ENCODE peak calls at places on chromosome 10, in seven cellular contexts. T is body of pancreas, Q is HFFc6, K is activated B cell treated with CpG ODN at 0.5 μM for 24 hours, G is psoas muscle, P is osteocyte, X is RWPE1. E is an unnamed sample.

GRCh38 chr10:1266033-1266802 is 210.0 kb downstream of the WDR37 start:
- DNase-seq in G (no peak), P (no peak), K (no peak), X (no peak), T (no peak), Q (no peak), E (no peak)

GRCh38 chr10:121926669-121927360 is 1.0 kb downstream of the ATE1 start:
- DNase-seq in Q (peak), K (no peak), X (peak), G (no peak), T (no peak), P (peak), E (no peak)

GRCh38 chr10:3784510-3785250 is at the start of gene KLF6:
- DNase-seq in G (peak), X (no peak), Q (no peak), P (peak), T (peak), K (no peak), E (no peak)

GRCh38 chr10:62594093-62594520 is 210.4 kb upstream of the ADO start:
- DNase-seq in T (peak), G (peak), K (peak), P (no peak), X (peak), Q (peak), E (peak)

GRCh38 chr10:95333997-95334792 is 43.4 kb upstream of the PDLIM1 start:
- DNase-seq in G (peak), P (no peak), X (peak), Q (peak), T (peak), K (no peak), E (no peak)

GRCh38 chr10:110610308-110610774 is 33.8 kb upstream of the RBM20 start:
- DNase-seq in X (peak), Q (peak), T (peak), K (no peak), P (no peak), G (no peak), E (peak)

GRCh38 chr10:124401633-124402032 is 17.1 kb downstream of the OAT start:
- DNase-seq in G (no peak), T (no peak), P (no peak), K (no peak), Q (no peak), X (no peak), E (no peak)

GRCh38 chr10:42691361-42692120 is 53.2 kb upstream of the ZNF33B start:
- DNase-seq in T (no peak), G (no peak), X (peak), K (no peak), Q (no peak), P (no peak), E (no peak)

GRCh38 chr10:68106656-68107055 is 2.6 kb upstream of the MYPN start:
- DNase-seq in X (no peak), T (no peak), G (no peak), Q (peak), P (no peak), K (no peak), E (no peak)

DNA sequence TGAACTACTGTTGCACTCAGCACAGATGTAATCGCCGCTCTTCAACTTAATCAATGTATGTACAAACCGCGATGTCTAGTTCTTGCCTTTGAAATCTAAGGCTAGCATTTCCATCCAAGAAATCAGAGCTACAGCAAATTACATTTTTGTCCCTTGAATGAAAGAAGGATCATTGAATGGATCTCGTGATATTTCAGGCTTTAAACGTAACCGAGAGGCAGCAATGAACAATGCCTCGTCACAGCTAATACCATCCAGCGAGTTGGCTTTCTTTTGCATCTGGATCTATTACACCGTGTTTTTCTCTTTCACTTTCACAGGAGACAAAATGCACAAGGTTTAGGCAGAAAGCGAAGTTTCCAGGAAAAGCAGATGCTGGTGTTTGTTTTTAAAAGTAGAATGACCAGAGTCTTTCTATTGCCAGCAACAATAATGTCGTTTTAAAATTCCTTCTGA is 5.5 kb downstream of the SKIDA1 start:
- DNase-seq in P (no peak), G (no peak), T (no peak), Q (peak), X (no peak), K (no peak), E (no peak)
- TF ChIP-seq CTCF in P (no peak), G (no peak), T (no peak), Q (no peak), X (no peak), K (no peak), E (no peak)

DNA sequence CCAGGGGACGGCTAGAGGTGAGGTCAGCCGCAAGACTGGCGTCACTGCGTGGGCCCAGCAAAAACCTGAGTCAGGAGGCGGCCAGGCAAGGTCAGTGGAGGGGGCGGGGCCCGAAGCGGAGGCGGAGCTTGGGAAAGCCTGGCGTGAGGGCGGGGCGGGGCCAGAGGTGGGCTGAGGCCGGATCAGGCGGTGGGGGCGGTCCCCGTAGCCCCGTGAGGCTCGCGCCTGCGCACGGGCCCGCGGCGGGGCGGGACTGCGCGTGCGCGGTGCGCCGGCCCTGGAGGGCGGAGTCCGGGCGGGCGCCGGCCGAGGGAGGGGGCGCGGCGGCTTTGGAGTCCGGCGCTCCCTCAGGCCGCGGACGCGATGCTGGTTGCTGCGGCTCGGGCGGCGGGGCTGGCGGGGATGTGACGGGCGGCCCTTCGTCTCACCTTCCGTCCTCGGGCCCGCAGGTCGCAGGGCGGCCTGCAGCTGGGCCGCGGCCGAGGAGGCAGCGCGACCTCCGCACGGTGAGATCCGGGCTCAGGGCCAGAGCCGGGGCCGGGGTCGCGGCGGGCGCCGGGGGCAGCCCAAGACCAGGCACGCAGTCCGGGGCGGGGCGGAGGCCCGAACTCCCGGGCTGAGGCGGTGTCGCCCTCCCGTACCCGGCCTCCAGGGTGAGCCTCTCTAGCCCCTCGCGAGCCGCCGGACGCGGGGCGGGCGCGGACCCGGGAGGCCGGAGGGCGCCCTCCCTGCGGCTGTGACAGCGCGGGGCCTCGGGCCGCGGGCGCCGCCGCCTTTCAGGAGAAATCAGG is at the start of gene CCSER2:
- DNase-seq in T (peak), X (peak), Q (peak), G (peak), P (peak), K (peak), E (peak)
- TF ChIP-seq CTCF in T (no peak), X (no peak), Q (peak), G (no peak), P (peak), K (no peak), E (no peak)

DNA sequence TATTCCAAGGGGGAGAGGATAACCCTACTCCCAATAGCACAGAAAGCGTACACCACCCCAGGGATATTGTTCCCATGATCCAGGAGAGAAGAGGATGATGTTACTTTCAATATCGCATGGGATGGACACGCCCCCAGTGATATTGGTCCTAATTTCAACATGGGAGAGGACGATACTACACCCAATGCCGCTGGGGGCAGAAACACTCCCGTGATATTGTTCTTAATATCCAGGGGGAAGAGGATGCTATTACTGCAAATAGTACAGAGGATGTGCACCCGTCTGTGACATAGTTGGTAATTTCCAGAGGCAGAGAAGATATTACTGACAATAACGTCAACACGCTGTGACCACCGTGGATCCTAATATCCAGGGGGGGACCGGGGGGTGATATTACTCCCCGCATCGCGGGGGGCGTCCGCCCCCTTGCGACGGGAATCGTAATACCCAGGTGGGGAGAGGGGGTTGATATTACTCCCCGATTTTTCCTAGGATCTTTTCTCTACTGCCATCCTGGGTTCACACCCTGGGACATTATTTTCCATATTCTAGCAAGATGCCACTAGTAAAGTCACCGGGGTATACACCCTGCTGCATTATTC is 16.6 kb downstream of the MEIG1 start:
- DNase-seq in T (no peak), Q (no peak), X (no peak), P (no peak), G (no peak), K (no peak), E (no peak)
- TF ChIP-seq CTCF in T (no peak), Q (peak), X (peak), P (peak), G (no peak), K (no peak), E (no peak)

DNA sequence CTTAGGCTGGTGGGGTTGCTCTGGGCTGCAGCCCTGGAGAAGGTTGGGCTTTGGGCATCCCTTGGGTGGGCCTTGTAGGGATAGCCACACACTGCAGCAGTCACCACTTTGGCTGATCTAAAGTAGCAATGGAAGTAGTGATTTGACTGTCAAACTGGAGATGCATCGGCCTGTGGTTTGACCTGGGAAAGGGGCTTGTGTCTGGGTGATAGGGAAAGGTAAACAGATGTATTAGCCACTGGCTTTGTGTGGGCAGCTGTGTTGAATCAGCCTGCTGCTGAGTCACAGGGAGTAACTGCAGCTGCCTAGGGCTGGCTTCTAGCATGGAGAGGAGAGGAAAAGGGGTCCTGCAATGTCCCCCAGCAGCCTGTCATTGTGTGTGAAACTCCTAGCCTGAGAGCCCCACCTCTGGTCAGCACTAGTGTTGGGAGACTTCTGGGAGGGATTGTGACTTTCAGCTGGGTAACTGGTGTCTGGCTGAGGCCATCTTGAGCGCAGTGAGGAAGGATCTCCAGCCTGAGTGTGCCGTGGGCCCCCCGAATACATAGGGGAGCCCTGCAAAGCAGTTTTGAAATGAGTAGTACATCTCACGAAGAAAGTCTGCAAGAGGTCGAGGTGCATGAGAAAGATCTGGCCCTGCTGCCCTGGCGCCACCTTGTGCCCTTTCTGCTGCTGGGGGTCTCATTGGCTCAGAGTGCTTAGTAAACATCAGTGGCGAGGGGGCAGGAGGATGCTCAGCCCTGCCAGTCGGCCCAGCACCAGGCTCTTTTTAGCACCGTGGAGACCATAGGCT is 117.3 kb downstream of the FANK1 start:
- DNase-seq in G (no peak), P (no peak), K (no peak), Q (peak), X (peak), T (peak), E (no peak)
- TF ChIP-seq CTCF in G (no peak), P (no peak), K (no peak), Q (peak), X (no peak), T (no peak), E (no peak)

DNA sequence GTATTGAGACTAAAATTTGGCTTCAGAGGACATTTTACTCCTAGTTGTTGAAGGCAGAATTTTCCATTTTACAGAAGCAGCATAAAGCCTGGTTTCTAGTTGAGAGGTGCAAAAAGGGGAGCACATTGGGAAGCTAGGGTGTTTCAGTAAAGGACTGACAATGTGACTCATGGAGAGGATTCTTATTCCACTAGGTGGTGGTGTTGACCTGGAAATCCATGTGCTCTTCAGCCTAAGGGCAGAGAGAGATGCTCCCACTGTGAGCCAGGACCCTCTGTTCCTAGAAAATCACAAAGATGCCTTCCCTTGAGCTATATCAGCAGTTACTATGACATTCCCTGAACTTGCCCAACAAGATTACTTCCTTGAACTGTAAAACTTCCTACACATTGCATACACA is 687.8 kb downstream of the IPMK start:
- DNase-seq in T (no peak), X (peak), Q (no peak), P (no peak), G (no peak), K (no peak), E (no peak)
- TF ChIP-seq CTCF in T (no peak), X (no peak), Q (peak), P (peak), G (peak), K (no peak), E (peak)

E was measured in nephron progenitor cell.